ENCODE peak calls at places on chromosomes 13 and 19, in six cellular contexts. F, X, U, D, M and E are unnamed samples.

GRCh38 chr13:110320645-110321044 is 13.6 kb downstream of the COL4A2 start:
- DNase-seq in F (no peak), X (no peak), U (no peak), D (no peak), M (no peak), E (no peak)

GRCh38 chr13:44573790-44574465 is 2.2 kb downstream of the TSC22D1 start:
- DNase-seq in F (peak; percentile 67), X (peak; percentile 78), U (no peak), D (peak; percentile 24), M (peak; percentile 50), E (no peak)

GRCh38 chr19:4061683-4062575 is 4.8 kb downstream of the ZBTB7A start:
- DNase-seq in F (no peak), X (no peak), U (no peak), D (peak; percentile 91), M (no peak), E (no peak)

GRCh38 chr13:114118763-114119123 is 13.7 kb downstream of the RASA3 start:
- DNase-seq in F (peak; percentile 74), X (no peak), U (no peak), D (no peak), M (peak; percentile 86), E (no peak)

GRCh38 chr19:58334691-58335249 is 8.0 kb downstream of the ZSCAN22 start:
- DNase-seq in F (no peak), X (no peak), U (no peak), D (no peak), M (no peak), E (no peak)

GRCh38 chr19:48325265-48325910 is at the start of gene EMP3:
- DNase-seq in F (peak; percentile 92), X (peak; percentile 93), U (peak; percentile 78), D (peak; percentile 70), M (peak; percentile 98), E (peak; percentile 54)

GRCh38 chr19:2634228-2634951 is 68.1 kb downstream of the GNG7 start:
- DNase-seq in F (no peak), X (no peak), U (no peak), D (no peak), M (no peak), E (no peak)

GRCh38 chr13:102402292-102402691 is 444 bp upstream of the FGF14 start:
- DNase-seq in F (peak; percentile 39), X (peak; percentile 96), U (peak; percentile 62), D (no peak), M (peak; percentile 74), E (peak; percentile 79)

GRCh38 chr13:113425931-113426590 is 27.2 kb downstream of the ADPRHL1 start:
- DNase-seq in F (no peak), X (no peak), U (no peak), D (no peak), M (no peak), E (no peak)

GRCh38 chr19:42555801-42556200 is 27.5 kb upstream of the CEACAM1 start:
- DNase-seq in F (no peak), X (no peak), U (no peak), D (no peak), M (no peak), E (no peak)

GRCh38 chr19:49468746-49469447 is 5.1 kb upstream of the FLT3LG start:
- DNase-seq in F (no peak), X (peak; percentile 95), U (peak; percentile 79), D (peak; percentile 27), M (peak; percentile 17), E (no peak)

GRCh38 chr13:87274209-87274819 is 396.9 kb upstream of the SLITRK5 start:
- DNase-seq in F (peak; percentile 47), X (peak; percentile 77), U (peak; percentile 72), D (peak; percentile 7), M (peak; percentile 57), E (peak; percentile 60)

GRCh38 chr19:49809155-49809986 is 3.7 kb downstream of the FUZ start:
- DNase-seq in F (no peak), X (peak; percentile 55), U (peak; percentile 82), D (no peak), M (peak; percentile 42), E (no peak)

GRCh38 chr13:106520205-106521004 is 15.1 kb downstream of the EFNB2 start:
- DNase-seq in F (peak; percentile 56), X (no peak), U (no peak), D (no peak), M (peak; percentile 51), E (no peak)

GRCh38 chr19:52170863-52171320 is 529 bp downstream of the ZNF836 start:
- DNase-seq in F (no peak), X (peak; percentile 43), U (peak; percentile 73), D (no peak), M (peak; percentile 30), E (no peak)

GRCh38 chr19:52171321-52172169 is at the start of gene ZNF836:
- DNase-seq in F (peak; percentile 59), X (peak; percentile 87), U (peak; percentile 94), D (peak; percentile 71), M (peak; percentile 61), E (peak; percentile 67)

GRCh38 chr19:52176574-52176973 is 5.2 kb upstream of the ZNF836 start:
- DNase-seq in F (no peak), X (peak; percentile 90), U (no peak), D (no peak), M (no peak), E (no peak)

GRCh38 chr19:52170304-52170703 is 1.1 kb downstream of the ZNF836 start:
- DNase-seq in F (no peak), X (no peak), U (no peak), D (no peak), M (peak; percentile 18), E (no peak)

GRCh38 chr19:52172347-52172746 is 926 bp upstream of the ZNF836 start:
- DNase-seq in F (no peak), X (no peak), U (no peak), D (no peak), M (no peak), E (no peak)
- H3K4me3 ChIP-seq in F (no peak overlapping the region), X (no peak overlapping the region), U (no peak overlapping the region), D (no peak overlapping the region), M (peak overlapping the region; percentile 100), E (no peak overlapping the region)

GRCh38 chr19:1451916-1452801 is 2.2 kb downstream of the APC2 start:
- DNase-seq in F (no peak), X (no peak), U (no peak), D (no peak), M (no peak), E (no peak)
- H3K18ac ChIP-seq in F (no peak overlapping the region), X (no peak overlapping the region), U (peak overlapping the region; percentile 87), D (no peak overlapping the region), M (no peak overlapping the region), E (peak overlapping the region; percentile 99)

DNA sequence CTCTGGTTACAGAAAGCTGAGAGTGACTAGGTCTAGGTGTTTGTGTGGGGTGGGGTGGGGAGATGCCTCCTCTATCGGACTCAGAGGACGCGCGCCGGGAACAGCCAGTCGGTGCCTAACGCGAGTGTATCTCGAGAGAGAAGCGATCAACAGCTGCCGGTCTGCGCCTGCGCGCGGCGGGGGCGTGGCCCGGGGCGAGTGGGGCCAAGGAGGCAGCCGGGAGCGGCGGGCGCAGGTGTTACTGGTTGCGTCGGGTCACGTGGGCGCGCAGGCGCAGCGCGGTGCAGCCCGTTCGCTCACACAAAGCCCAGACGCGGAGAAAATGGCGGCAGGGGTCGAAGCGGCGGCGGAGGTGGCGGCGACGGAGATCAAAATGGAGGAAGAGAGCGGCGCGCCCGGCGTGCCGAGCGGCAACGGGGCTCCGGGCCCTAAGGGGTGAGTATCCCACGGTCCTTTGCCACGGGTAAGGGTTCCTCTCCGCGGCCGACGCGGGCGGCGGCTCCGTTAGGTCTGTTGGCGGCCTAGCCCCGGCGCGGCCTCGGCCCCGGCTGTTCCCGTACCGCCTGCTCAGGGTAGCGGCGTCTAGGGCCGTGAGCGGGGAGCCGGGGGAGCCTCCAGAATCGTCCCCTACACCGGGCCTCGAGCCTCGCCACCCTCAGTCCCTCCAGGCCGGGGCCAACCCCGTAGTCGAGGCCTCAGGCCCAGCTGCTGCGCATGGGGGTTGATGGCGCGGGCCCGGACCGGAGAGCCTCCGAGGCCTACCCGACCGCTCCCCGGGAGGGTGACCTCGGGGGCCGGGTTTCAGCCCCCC is at the start of gene HNRNPM:
- DNase-seq in F (peak; percentile 95), X (peak; percentile 98), U (peak; percentile 100), D (peak; percentile 100), M (peak; percentile 96), E (peak; percentile 98)
- H3K4ac ChIP-seq in F (peak within 1 kb of the TSS; percentile 82), X (peak within 1 kb of the TSS; percentile 98), U (peak within 1 kb of the TSS; percentile 91), D (peak within 1 kb of the TSS; percentile 100), M (peak within 1 kb of the TSS; percentile 99), E (peak within 1 kb of the TSS; percentile 98)

GRCh38 chr13:41499452-41499851 is 42.1 kb downstream of the RGCC start:
- DNase-seq in F (no peak), X (no peak), U (no peak), D (no peak), M (no peak), E (no peak)
- H3K4me3 ChIP-seq in F (no peak overlapping the region), X (no peak overlapping the region), U (no peak overlapping the region), D (no peak overlapping the region), M (no peak overlapping the region), E (no peak overlapping the region)

GRCh38 chr19:11380653-11381534 is 3.2 kb downstream of the EPOR start:
- DNase-seq in F (peak; percentile 93), X (peak; percentile 100), U (peak; percentile 95), D (peak; percentile 98), M (peak; percentile 98), E (peak; percentile 97)
- H3K18ac ChIP-seq in F (peak overlapping the region; percentile 43), X (no peak overlapping the region), U (peak overlapping the region; percentile 89), D (no peak overlapping the region), M (peak overlapping the region; percentile 23), E (peak overlapping the region; percentile 98)